ENCODE peak calls at places on chromosomes 3 and 15, in eight cellular contexts. G is fibroblast of mammary gland, O is anterior cingulate cortex, Z is AML-193, V is NCI-H1417, L is endodermal cell, R is tibial nerve, M is Right ventricle myocardium inferior. Q is an unnamed sample.

GRCh38 chr3:134198414-134198813 is 52.2 kb downstream of the RYK start:
- DNase-seq in M (no peak), R (no peak), Z (no peak), L (no peak), G (no peak), V (no peak), O (no peak), Q (no peak)

GRCh38 chr15:46525984-46526725 is 891.3 kb downstream of the SQOR start:
- DNase-seq in M (no peak), L (no peak), Z (no peak), V (no peak), G (no peak), R (no peak), O (no peak), Q (no peak)

GRCh38 chr3:72426618-72427397 is 421.4 kb downstream of the SHQ1 start:
- DNase-seq in V (no peak), M (no peak), R (no peak), Z (no peak), G (no peak), O (no peak), L (no peak), Q (no peak)

GRCh38 chr15:70252056-70252935 is 154.6 kb upstream of the TLE3 start:
- DNase-seq in V (peak), M (no peak), R (no peak), Z (no peak), L (no peak), G (no peak), O (no peak), Q (no peak)

GRCh38 chr15:98177950-98178848 is 217.7 kb downstream of the ARRDC4 start:
- DNase-seq in Z (peak), L (peak), G (peak), V (peak), R (no peak), O (no peak), M (no peak), Q (peak)

GRCh38 chr15:42159381-42160015 is 3.1 kb upstream of the PLA2G4F start:
- DNase-seq in M (peak), Z (no peak), L (no peak), V (no peak), O (no peak), R (no peak), G (no peak), Q (no peak)

GRCh38 chr15:99704444-99704838 is 28.8 kb downstream of the LYSMD4 start:
- DNase-seq in G (peak), R (no peak), O (no peak), L (peak), Z (peak), V (peak), M (no peak), Q (peak)

GRCh38 chr15:36235173-36235572 is 344.3 kb upstream of the CDIN1 start:
- DNase-seq in O (no peak), R (no peak), G (no peak), Z (no peak), V (no peak), M (no peak), L (no peak), Q (no peak)

GRCh38 chr15:52678036-52678467 is 1.1 kb downstream of the ATOSA start:
- DNase-seq in G (peak), M (peak), L (peak), V (no peak), Z (peak), R (peak), O (peak), Q (peak)

GRCh38 chr15:70726753-70727152 is 36.6 kb downstream of the UACA start:
- DNase-seq in Z (no peak), M (no peak), G (peak), V (no peak), R (no peak), O (no peak), L (no peak), Q (no peak)

GRCh38 chr15:58472221-58472620 is 40.4 kb downstream of the LIPC start:
- DNase-seq in L (no peak), O (no peak), G (no peak), R (no peak), Z (no peak), V (no peak), M (no peak), Q (no peak)

GRCh38 chr3:56874269-56874668 is 72.5 kb upstream of the ARHGEF3 start:
- DNase-seq in G (no peak), Z (no peak), R (no peak), L (peak), O (no peak), V (no peak), M (no peak), Q (no peak)

GRCh38 chr15:40103124-40103858 is 5.4 kb downstream of the BMF start:
- DNase-seq in O (peak), M (peak), G (peak), R (peak), L (peak), V (peak), Z (no peak), Q (no peak)

GRCh38 chr15:83565553-83566159 is 88.3 kb upstream of the ADAMTSL3 start:
- DNase-seq in G (peak), V (peak), O (no peak), Z (peak), M (no peak), L (no peak), R (no peak), Q (no peak)

GRCh38 chr3:52430416-52430810 is 14.5 kb downstream of the SEMA3G start:
- DNase-seq in R (no peak), O (no peak), Z (no peak), G (no peak), M (no peak), V (no peak), L (no peak), Q (no peak)

GRCh38 chr15:50280271-50280670 is 14.7 kb upstream of the HDC start:
- DNase-seq in V (no peak), Z (no peak), M (no peak), L (no peak), R (no peak), G (no peak), O (no peak), Q (no peak)

GRCh38 chr15:30872341-30872748 is 31.4 kb upstream of the FAN1 start:
- DNase-seq in Z (no peak), G (peak), V (no peak), L (no peak), M (no peak), R (no peak), O (no peak), Q (no peak)

GRCh38 chr3:43236008-43236407 is 50.3 kb upstream of the SNRK start:
- DNase-seq in L (no peak), O (no peak), R (no peak), M (no peak), V (no peak), Z (no peak), G (peak), Q (no peak)

Q was measured in naive thymus-derived CD8-positive, alpha-beta T cell.